ENCODE peak calls at places on chromosomes 4 and X, in eight cellular contexts. I is activated effector memory CD4-positive, alpha-beta T cell treated with Interleukin-2 at 50 U/mL for 16 hours; V is NCI-H69; S is stimulated activated CD8-positive, alpha-beta memory T cell treated with anti-CD3 and anti-CD28 coated beads, Interleukin-12 subunit alpha, Interleukin-12 subunit beta, amount 100 ng/mL, for 1 hour; M is CD4-positive, CD25-positive, alpha-beta regulatory T cell; N is mesenteric fat pad; J is HT1080; R is NCI-H748 treated with DMSO at 0.1 percent for 48 hours. T is an unnamed sample.

GRCh38 chrX:41471786-41472185 is 24.6 kb downstream of the NYX start:
- DNase-seq in I (no peak), R (no peak), M (no peak), N (no peak), V (no peak), S (no peak), J (no peak), T (no peak)

GRCh38 chr4:13918110-13918509 is 290.6 kb upstream of the BOD1L1 start:
- DNase-seq in S (no peak), V (no peak), J (peak), N (no peak), I (no peak), M (no peak), R (no peak), T (no peak)

GRCh38 chr4:75834095-75834771 is 68.0 kb downstream of the PPEF2 start:
- DNase-seq in N (no peak), S (no peak), M (no peak), V (no peak), I (no peak), J (no peak), R (no peak), T (no peak)

GRCh38 chr4:130632731-130633604 is 1537.0 kb downstream of the C4orf33 start:
- DNase-seq in R (no peak), M (no peak), S (no peak), I (no peak), N (no peak), V (no peak), J (peak), T (no peak)

GRCh38 chr4:141637565-141637964 is 1.2 kb downstream of the IL15 start:
- DNase-seq in M (no peak), N (no peak), J (no peak), R (no peak), S (no peak), V (no peak), I (no peak), T (no peak)

GRCh38 chr4:2451036-2451520 is 17.8 kb upstream of the RNF4 start:
- DNase-seq in S (no peak), N (no peak), R (no peak), V (no peak), J (no peak), M (no peak), I (no peak), T (no peak)

GRCh38 chr4:48681856-48682255 is 98.2 kb downstream of the FRYL start:
- DNase-seq in M (peak), R (no peak), N (no peak), V (peak), S (peak), I (no peak), J (peak), T (no peak)

GRCh38 chrX:9562851-9563250 is 98.0 kb downstream of the TBL1X start:
- DNase-seq in I (no peak), N (no peak), R (no peak), S (no peak), J (peak), V (no peak), M (no peak), T (no peak)

GRCh38 chr4:39814403-39815185 is 116.7 kb downstream of the UBE2K start:
- DNase-seq in N (peak), M (peak), R (no peak), I (no peak), V (no peak), S (no peak), J (no peak), T (no peak)

T was measured in WTC11.